ENCODE peak calls at places on chromosomes 1 and 21, in ten cellular contexts. C, K, T, J, N, V, W, F, H and Q are unnamed samples.

GRCh38 chr21:15057290-15057689 is 7.5 kb downstream of the NRIP1 start:
- DNase-seq in C (no peak), K (no peak), T (no peak), J (no peak), N (no peak), V (no peak), W (no peak), F (no peak), H (no peak), Q (no peak)

GRCh38 chr1:23273450-23274133 is 56.3 kb upstream of the HTR1D start:
- DNase-seq in C (no peak), K (peak; percentile 44), T (peak; percentile 58), J (no peak), N (no peak), V (peak; percentile 60), W (peak; percentile 44), F (peak; percentile 26), H (no peak), Q (no peak)

GRCh38 chr1:63317007-63317813 is 5.2 kb upstream of the FOXD3 start:
- DNase-seq in C (peak; percentile 84), K (no peak), T (peak; percentile 55), J (no peak), N (no peak), V (no peak), W (peak; percentile 43), F (peak; percentile 34), H (peak; percentile 85), Q (no peak)

GRCh38 chr1:91621907-91622306 is 121.3 kb downstream of the CDC7 start:
- DNase-seq in C (no peak), K (no peak), T (no peak), J (no peak), N (no peak), V (no peak), W (no peak), F (no peak), H (no peak), Q (peak; percentile 10)

GRCh38 chr21:18614327-18614726 is 210.7 kb upstream of the TMPRSS15 start:
- DNase-seq in C (no peak), K (no peak), T (no peak), J (no peak), N (no peak), V (no peak), W (no peak), F (no peak), H (no peak), Q (no peak)

GRCh38 chr1:24027838-24028468 is 47.8 kb upstream of the SRSF10 start:
- DNase-seq in C (no peak), K (no peak), T (no peak), J (no peak), N (no peak), V (no peak), W (peak; percentile 63), F (peak; percentile 50), H (peak; percentile 54), Q (peak; percentile 14)

GRCh38 chr1:29975036-29975694 is 738.8 kb downstream of the PTPRU start:
- DNase-seq in C (no peak), K (no peak), T (peak; percentile 51), J (no peak), N (no peak), V (no peak), W (peak; percentile 15), F (no peak), H (no peak), Q (no peak)

GRCh38 chr1:205769641-205770365 is 5.5 kb downstream of the RAB29 start:
- DNase-seq in C (no peak), K (no peak), T (no peak), J (no peak), N (no peak), V (no peak), W (no peak), F (no peak), H (no peak), Q (no peak)

GRCh38 chr1:71047635-71048607 is at the start of gene PTGER3:
- DNase-seq in C (peak; percentile 68), K (no peak), T (peak; percentile 6), J (peak; percentile 91), N (no peak), V (no peak), W (peak; percentile 30), F (no peak), H (peak; percentile 35), Q (no peak)

GRCh38 chr1:86567341-86567740 is 20.5 kb downstream of the CLCA4 start:
- DNase-seq in C (no peak), K (no peak), T (no peak), J (no peak), N (no peak), V (no peak), W (no peak), F (no peak), H (no peak), Q (no peak)

GRCh38 chr1:21164266-21164665 is 12.4 kb downstream of the EIF4G3 start:
- DNase-seq in C (no peak), K (no peak), T (no peak), J (no peak), N (no peak), V (no peak), W (no peak), F (no peak), H (no peak), Q (no peak)